ENCODE peak calls at places on chromosomes 11 and 22, in four cellular contexts. One of them, this sample, is unnamed. For H3K4me1 and H3K9me3, the result is how much of the 10 kb centered on the place peaks cover.

GRCh38 chr11:66727282-66727882 is 1.6 kb downstream of the SPTBN2 start:
- DNase-seq in body of pancreas: peak
- DNase-seq in ovary: peak
- DNase-seq in adrenal gland: peak
- DNase-seq in this sample: no peak

GRCh38 chr11:88704505-88704904 is 361.3 kb downstream of the GRM5 start:
- DNase-seq in body of pancreas: no peak
- DNase-seq in ovary: no peak
- DNase-seq in adrenal gland: no peak
- DNase-seq in this sample: no peak

GRCh38 chr22:30238661-30239420 is 7.7 kb downstream of the LIF start:
- DNase-seq in body of pancreas: no peak
- DNase-seq in ovary: peak
- DNase-seq in adrenal gland: peak
- DNase-seq in this sample: no peak

GRCh38 chr11:63243533-63243932 is at the start of gene SLC22A25:
- DNase-seq in body of pancreas: no peak
- DNase-seq in ovary: no peak
- DNase-seq in adrenal gland: no peak
- DNase-seq in this sample: no peak

GRCh38 chr11:77559686-77560425 is 29.9 kb upstream of the AQP11 start:
- DNase-seq in body of pancreas: no peak
- DNase-seq in ovary: no peak
- DNase-seq in adrenal gland: peak
- DNase-seq in this sample: no peak

GRCh38 chr22:43376765-43377485 is 33.8 kb upstream of the SCUBE1 start:
- DNase-seq in body of pancreas: peak
- DNase-seq in ovary: peak
- DNase-seq in adrenal gland: no peak
- DNase-seq in this sample: no peak

GRCh38 chr22:28241637-28242290 is 322.7 kb upstream of the PITPNB start:
- DNase-seq in body of pancreas: no peak
- DNase-seq in ovary: no peak
- DNase-seq in adrenal gland: no peak
- DNase-seq in this sample: no peak

GRCh38 chr11:120646206-120646605 is 134.7 kb downstream of the GRIK4 start:
- DNase-seq in body of pancreas: no peak
- DNase-seq in ovary: no peak
- DNase-seq in adrenal gland: no peak
- DNase-seq in this sample: no peak

GRCh38 chr22:17853066-17853465 is 78.8 kb upstream of the BID start:
- DNase-seq in body of pancreas: peak
- DNase-seq in ovary: no peak
- DNase-seq in adrenal gland: no peak
- DNase-seq in this sample: no peak

GRCh38 chr11:9678576-9678975 is 14.7 kb downstream of the SWAP70 start:
- DNase-seq in body of pancreas: no peak
- DNase-seq in ovary: no peak
- DNase-seq in adrenal gland: no peak
- DNase-seq in this sample: no peak

GRCh38 chr22:17117890-17118289 is 3.3 kb downstream of the TMEM121B start:
- DNase-seq in body of pancreas: peak
- DNase-seq in ovary: no peak
- DNase-seq in adrenal gland: no peak
- DNase-seq in this sample: no peak

GRCh38 chr11:14636119-14636518 is 7.5 kb upstream of the PDE3B start:
- DNase-seq in body of pancreas: no peak
- DNase-seq in ovary: no peak
- DNase-seq in adrenal gland: no peak
- DNase-seq in this sample: no peak

GRCh38 chr22:34760276-34761008 is 305.5 kb upstream of the ISX start:
- DNase-seq in body of pancreas: peak
- DNase-seq in ovary: no peak
- DNase-seq in adrenal gland: no peak
- DNase-seq in this sample: no peak

GRCh38 chr11:86594746-86595145 is 77.7 kb downstream of the ME3 start:
- DNase-seq in body of pancreas: no peak
- DNase-seq in ovary: no peak
- DNase-seq in adrenal gland: no peak
- DNase-seq in this sample: no peak

GRCh38 chr22:20957118-20957690 is 9.9 kb upstream of the AIFM3 start:
- DNase-seq in body of pancreas: peak
- DNase-seq in ovary: no peak
- DNase-seq in adrenal gland: no peak
- DNase-seq in this sample: no peak

GRCh38 chr11:28702871-28703270 is 594.7 kb downstream of the METTL15 start:
- DNase-seq in body of pancreas: no peak
- DNase-seq in ovary: no peak
- DNase-seq in adrenal gland: no peak
- DNase-seq in this sample: no peak

DNA sequence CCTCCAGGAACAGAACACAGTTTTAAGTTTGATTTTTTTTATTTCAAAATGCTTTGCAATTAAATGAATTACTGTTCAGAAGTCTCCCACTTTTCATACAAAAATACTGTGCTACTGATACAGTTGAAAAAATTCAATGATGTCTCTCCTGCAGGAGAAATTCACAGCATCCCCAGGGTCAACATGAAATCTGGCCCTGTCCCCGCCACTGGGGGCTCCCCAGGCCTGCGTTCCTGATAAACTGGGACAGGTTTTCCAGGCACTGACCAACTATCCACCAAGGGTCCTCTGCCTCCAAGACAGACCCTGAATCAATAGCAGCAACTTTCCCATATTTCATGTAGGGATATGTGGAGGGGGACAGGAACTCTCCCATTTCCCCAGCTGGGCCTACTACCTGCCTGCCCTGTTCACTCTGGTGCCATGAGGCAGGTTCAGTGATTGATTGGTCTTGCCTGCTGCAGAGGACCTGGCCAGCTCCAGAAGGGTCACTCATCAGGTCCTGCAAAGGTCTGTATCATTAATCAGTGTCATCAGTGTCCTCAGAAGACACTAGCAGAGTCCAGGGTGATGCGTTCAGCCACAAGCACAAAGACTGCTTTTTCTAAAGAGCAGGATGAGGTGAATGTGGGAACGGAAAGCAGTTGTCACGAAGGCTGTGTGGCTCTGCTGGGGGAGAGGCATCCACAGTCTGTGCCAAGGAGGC is 43.4 kb downstream of the PISD start:
- DNase-seq in body of pancreas: no peak
- DNase-seq in ovary: no peak
- DNase-seq in adrenal gland: no peak
- DNase-seq in this sample: no peak
- TF ChIP-seq POLR2A in body of pancreas: no peak
- TF ChIP-seq POLR2A in ovary: no peak
- TF ChIP-seq POLR2A in adrenal gland: no peak
- TF ChIP-seq POLR2A in this sample: no peak

GRCh38 chr22:19889951-19890350 is 35.3 kb upstream of the GNB1L start:
- DNase-seq in body of pancreas: no peak
- DNase-seq in ovary: no peak
- DNase-seq in adrenal gland: no peak
- DNase-seq in this sample: no peak
- H3K4me1 ChIP-seq in body of pancreas: under half
- H3K4me1 ChIP-seq in ovary: under half
- H3K4me1 ChIP-seq in adrenal gland: under half
- H3K4me1 ChIP-seq in this sample: under half

DNA sequence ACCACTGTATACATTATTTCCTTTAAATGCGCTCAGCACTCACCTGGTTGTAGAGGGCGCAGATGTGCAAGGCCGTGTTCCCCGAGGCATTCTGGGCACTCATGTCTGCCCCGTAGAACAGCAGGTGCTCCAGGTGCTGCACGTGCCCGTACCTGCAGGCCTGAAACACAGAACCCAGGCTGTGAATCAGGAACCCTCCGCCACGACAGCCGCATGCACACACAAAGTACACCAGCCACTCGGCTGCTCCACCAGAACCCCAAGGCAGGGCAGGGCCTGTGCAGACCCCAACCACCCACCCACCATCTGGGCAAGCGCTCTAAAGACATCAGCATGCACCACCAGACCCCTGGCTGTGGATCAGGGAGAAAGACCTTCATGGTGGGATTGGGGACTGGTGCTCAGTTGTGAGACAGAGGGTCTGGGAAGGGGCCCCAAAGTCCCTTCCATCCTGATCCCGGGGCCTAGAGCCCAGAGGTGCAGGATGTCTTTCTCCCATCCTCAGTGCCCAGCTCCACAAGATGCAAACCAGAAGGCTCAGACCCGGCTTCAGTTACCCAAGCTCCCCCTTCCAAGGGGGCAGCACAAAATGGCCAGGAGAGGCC is 177.2 kb downstream of the SHANK2 start:
- DNase-seq in body of pancreas: no peak
- DNase-seq in ovary: no peak
- DNase-seq in adrenal gland: no peak
- DNase-seq in this sample: no peak
- H3K9me3 ChIP-seq in body of pancreas: under half
- H3K9me3 ChIP-seq in ovary: under half
- H3K9me3 ChIP-seq in adrenal gland: under half
- H3K9me3 ChIP-seq in this sample: under half

GRCh38 chr22:37019309-37020191 is at the start of the genes MPST and TST:
- DNase-seq in body of pancreas: peak
- DNase-seq in ovary: peak
- DNase-seq in adrenal gland: peak
- DNase-seq in this sample: peak
- TF ChIP-seq POLR2A in body of pancreas: peak
- TF ChIP-seq POLR2A in ovary: peak
- TF ChIP-seq POLR2A in adrenal gland: peak
- TF ChIP-seq POLR2A in this sample: peak

GRCh38 chr11:31421840-31422239 is 52.2 kb downstream of the DNAJC24 start:
- DNase-seq in body of pancreas: no peak
- DNase-seq in ovary: no peak
- DNase-seq in adrenal gland: no peak
- DNase-seq in this sample: no peak
- H3K4me1 ChIP-seq in body of pancreas: under half
- H3K4me1 ChIP-seq in ovary: under half
- H3K4me1 ChIP-seq in adrenal gland: under half
- H3K4me1 ChIP-seq in this sample: under half

This sample was measured in gastrocnemius medialis.